ENCODE peak calls at places on chromosomes 11 and 22, in six cellular contexts. M is neuronal stem cell, W is neural progenitor cell, N is H9, B is kidney, H is PC-3. Z is an unnamed sample.
A peak's percentile ranks its signal among the peaks of the same experiment; 100 is the strongest.

GRCh38 chr11:44564653-44565007 is 833 bp upstream of the CD82 start:
- DNase-seq in N (peak; percentile 45), B (peak; percentile 95), W (no peak), M (no peak), H (peak; percentile 60), Z (peak; percentile 39)

GRCh38 chr11:130673698-130674097 is 225.3 kb downstream of the ADAMTS15 start:
- DNase-seq in M (no peak), H (no peak), W (no peak), N (no peak), B (no peak), Z (no peak)

GRCh38 chr22:31901388-31902137 is 42.8 kb upstream of the YWHAH start:
- DNase-seq in B (no peak), W (no peak), N (no peak), H (no peak), M (no peak), Z (no peak)

GRCh38 chr11:35968386-35969088 is 24.7 kb downstream of the LDLRAD3 start:
- DNase-seq in H (no peak), W (no peak), B (no peak), N (no peak), M (no peak), Z (no peak)

GRCh38 chr11:91394718-91395414 is 829.8 kb upstream of the FAT3 start:
- DNase-seq in M (no peak), N (no peak), W (no peak), B (no peak), H (peak; percentile 81), Z (no peak)

GRCh38 chr11:6563121-6563619 is 40.2 kb downstream of the RRP8 start:
- DNase-seq in M (no peak), N (no peak), B (no peak), H (peak; percentile 9), W (no peak), Z (no peak)

GRCh38 chr11:6695377-6695776 is 12.2 kb upstream of the MRPL17 start:
- DNase-seq in H (no peak), M (no peak), W (no peak), B (no peak), N (no peak), Z (no peak)

GRCh38 chr11:6297831-6298230 is 22.5 kb downstream of the CAVIN3 start:
- DNase-seq in B (no peak), H (peak; percentile 29), W (no peak), N (no peak), M (no peak), Z (no peak)

GRCh38 chr11:35763772-35764171 is 101.2 kb downstream of the TRIM44 start:
- DNase-seq in N (no peak), W (no peak), M (no peak), B (no peak), H (no peak), Z (no peak)

GRCh38 chr11:1573077-1573846 is 1.2 kb upstream of the DUSP8 start:
- DNase-seq in M (no peak), W (no peak), B (peak; percentile 82), N (no peak), H (no peak), Z (no peak)

GRCh38 chr11:66568124-66568916 is at the start of gene CTSF:
- DNase-seq in M (no peak), B (peak; percentile 94), N (peak; percentile 67), W (no peak), H (peak; percentile 58), Z (no peak)

GRCh38 chr11:1876361-1877063 is 15.2 kb downstream of the PRR33 start:
- DNase-seq in B (peak; percentile 81), N (peak; percentile 77), H (peak; percentile 46), W (peak; percentile 65), M (no peak), Z (no peak)

GRCh38 chr11:43738600-43739409 is 58.3 kb downstream of the HSD17B12 start:
- DNase-seq in H (peak; percentile 85), B (no peak), W (peak; percentile 25), N (no peak), M (no peak), Z (peak; percentile 61)

GRCh38 chr11:109960831-109961230 is 132.4 kb upstream of the ZC3H12C start:
- DNase-seq in M (peak; percentile 32), W (peak; percentile 61), H (no peak), N (no peak), B (peak; percentile 89), Z (no peak)

GRCh38 chr11:67293090-67293489 is 4.0 kb downstream of the ANKRD13D start:
- DNase-seq in B (no peak), W (no peak), N (no peak), M (no peak), H (peak; percentile 91), Z (no peak)

GRCh38 chr11:23364076-23364475 is 503.8 kb upstream of the CCDC179 start:
- DNase-seq in N (no peak), H (no peak), B (no peak), M (no peak), W (no peak), Z (no peak)

GRCh38 chr11:8387141-8387540 is 123.5 kb upstream of the LMO1 start:
- DNase-seq in N (no peak), B (no peak), H (no peak), M (no peak), W (no peak), Z (no peak)

GRCh38 chr11:72808415-72808814 is 5.8 kb upstream of the ATG16L2 start:
- DNase-seq in N (no peak), H (no peak), W (peak; percentile 0), M (no peak), B (no peak), Z (no peak)

GRCh38 chr11:123182101-123182500 is 12.9 kb downstream of the CLMP start:
- DNase-seq in N (no peak), B (no peak), H (no peak), M (no peak), W (no peak), Z (no peak)

GRCh38 chr11:112174789-112175595 is at the start of gene BCO2:
- DNase-seq in N (peak; percentile 67), B (peak; percentile 80), M (peak; percentile 81), H (peak; percentile 84), W (peak; percentile 87), Z (no peak)
- H3K9ac ChIP-seq in N (no peak within 1 kb of the TSS), B (no peak within 1 kb of the TSS), M (no peak within 1 kb of the TSS), H (no peak within 1 kb of the TSS), W (no peak within 1 kb of the TSS), Z (no peak within 1 kb of the TSS)

GRCh38 chr11:64763804-64764611 is 4.2 kb upstream of the PYGM start:
- DNase-seq in N (no peak), W (peak; percentile 43), B (peak; percentile 51), H (no peak), M (no peak), Z (no peak)
- H3K9ac ChIP-seq in N (no peak overlapping the region), W (no peak overlapping the region), B (peak overlapping the region; percentile 31), H (no peak overlapping the region), M (peak overlapping the region; percentile 35), Z (no peak overlapping the region)

GRCh38 chr11:75656044-75656726 is 12.7 kb downstream of the MAP6 start:
- DNase-seq in W (no peak), H (no peak), B (no peak), N (no peak), M (no peak), Z (no peak)

GRCh38 chr11:75653532-75653931 is 15.3 kb downstream of the MAP6 start:
- DNase-seq in H (peak; percentile 76), W (no peak), B (no peak), M (no peak), N (no peak), Z (no peak)

GRCh38 chr11:75652936-75653335 is 15.9 kb downstream of the MAP6 start:
- DNase-seq in W (no peak), N (no peak), B (no peak), M (no peak), H (peak; percentile 49), Z (no peak)

GRCh38 chr11:75654314-75654713 is 14.5 kb downstream of the MAP6 start:
- DNase-seq in H (peak; percentile 93), B (no peak), M (no peak), N (no peak), W (no peak), Z (no peak)

DNA sequence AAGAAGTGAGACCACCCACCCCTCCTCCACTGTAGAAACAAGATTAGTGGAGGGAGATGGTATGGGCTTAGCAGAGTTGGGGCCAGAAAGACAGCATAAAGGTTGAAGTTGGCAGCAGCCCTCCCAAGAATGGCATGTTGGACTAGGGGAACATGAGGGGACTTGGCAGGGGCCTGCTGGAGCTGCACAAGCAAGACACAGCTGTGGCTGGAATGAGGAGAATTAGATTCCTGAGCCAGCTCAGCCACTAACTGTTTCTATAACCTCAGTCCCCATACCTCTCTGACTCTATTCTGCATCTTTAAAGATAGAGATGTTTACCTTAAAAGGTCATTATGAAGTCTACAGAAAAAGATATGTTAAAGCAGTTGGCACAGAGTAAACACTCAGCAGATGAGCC is 13.2 kb downstream of the MAP6 start:
- DNase-seq in W (no peak), B (no peak), M (no peak), H (no peak), N (no peak), Z (no peak)
- H3K9ac ChIP-seq in W (no peak overlapping the region), B (no peak overlapping the region), M (no peak overlapping the region), H (no peak overlapping the region), N (no peak overlapping the region), Z (no peak overlapping the region)

DNA sequence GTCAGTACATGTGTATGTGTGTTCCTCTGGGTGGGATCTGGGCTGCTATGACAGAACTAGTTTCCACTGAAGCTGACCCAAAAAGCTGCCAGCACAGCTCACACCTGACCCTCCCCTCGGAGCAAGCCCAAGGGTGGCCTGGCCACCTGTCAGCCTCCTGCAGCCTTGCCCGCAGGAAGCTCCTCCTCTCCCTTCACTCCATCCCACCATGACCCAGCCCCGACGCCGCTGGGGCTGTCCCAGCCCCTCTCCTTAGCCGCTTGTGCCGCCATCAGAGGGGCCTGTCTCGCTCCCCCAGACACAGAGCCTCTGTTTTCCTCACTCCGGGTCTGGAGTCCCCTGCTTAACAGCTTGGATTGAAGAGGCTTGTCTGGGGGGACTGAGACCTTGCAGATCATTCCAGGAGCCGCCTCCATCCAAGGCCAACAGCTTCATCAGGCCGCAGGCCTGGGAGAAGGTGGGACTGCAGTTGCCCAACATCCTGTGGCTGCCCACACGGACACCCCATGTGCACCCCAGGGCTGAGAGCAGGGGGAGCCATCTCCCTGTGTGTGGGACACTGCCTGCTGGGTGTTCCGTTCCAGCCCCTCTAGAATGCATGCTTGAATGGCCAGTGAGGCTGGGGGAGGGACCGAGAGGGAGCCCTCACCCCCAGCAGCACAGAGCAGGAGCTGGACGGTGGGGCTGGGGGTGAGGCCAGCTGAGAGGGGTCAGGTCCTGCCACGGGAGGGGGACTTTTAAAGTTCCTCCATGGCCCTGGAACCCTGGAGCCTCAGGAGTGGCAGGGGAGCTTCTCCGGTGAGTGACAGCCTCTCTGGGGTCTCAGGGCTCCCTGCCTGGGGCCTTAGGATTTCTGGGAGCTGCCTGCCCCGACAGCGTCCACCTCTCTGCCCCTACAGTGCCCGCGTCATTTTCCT is 696 bp downstream of the MRGPRF start:
- DNase-seq in M (no peak), W (peak; percentile 31), H (no peak), N (no peak), B (peak; percentile 74), Z (no peak)
- H3K9ac ChIP-seq in M (peak overlapping the region; percentile 64), W (no peak overlapping the region), H (no peak overlapping the region), N (no peak overlapping the region), B (peak overlapping the region; percentile 2), Z (peak overlapping the region; percentile 47)